ENCODE peak calls at places on chromosomes 3 and 15, in nine cellular contexts. One of them, this sample, is unnamed.

GRCh38 chr3:164641071-164641470 is 437.2 kb downstream of the SI start:
- DNase-seq in BJ: no peak
- DNase-seq in mucosa of descending colon: no peak
- DNase-seq in CD8-positive, alpha-beta T cell: no peak
- DNase-seq in K562: no peak
- DNase-seq in left ventricle myocardium inferior: no peak
- DNase-seq in pancreas: no peak
- DNase-seq in AG04449: no peak
- DNase-seq in fibroblast of pulmonary artery: no peak
- DNase-seq in this sample: no peak

GRCh38 chr3:18428036-18428435 is 2.9 kb upstream of the SATB1 start:
- DNase-seq in fibroblast of pulmonary artery: no peak
- DNase-seq in BJ: no peak
- DNase-seq in AG04449: no peak
- DNase-seq in K562: no peak
- DNase-seq in CD8-positive, alpha-beta T cell: no peak
- DNase-seq in pancreas: no peak
- DNase-seq in left ventricle myocardium inferior: no peak
- DNase-seq in mucosa of descending colon: no peak
- DNase-seq in this sample: no peak

GRCh38 chr15:72994778-72995177 is 57.5 kb upstream of the NEO1 start:
- DNase-seq in fibroblast of pulmonary artery: no peak
- DNase-seq in left ventricle myocardium inferior: peak; percentile 24
- DNase-seq in BJ: no peak
- DNase-seq in K562: no peak
- DNase-seq in mucosa of descending colon: peak; percentile 79
- DNase-seq in pancreas: no peak
- DNase-seq in AG04449: no peak
- DNase-seq in CD8-positive, alpha-beta T cell: no peak
- DNase-seq in this sample: no peak

GRCh38 chr3:128402998-128403397 is 63.7 kb downstream of the DNAJB8 start:
- DNase-seq in mucosa of descending colon: no peak
- DNase-seq in CD8-positive, alpha-beta T cell: no peak
- DNase-seq in AG04449: no peak
- DNase-seq in pancreas: no peak
- DNase-seq in left ventricle myocardium inferior: no peak
- DNase-seq in fibroblast of pulmonary artery: no peak
- DNase-seq in BJ: no peak
- DNase-seq in K562: no peak
- DNase-seq in this sample: no peak

GRCh38 chr3:9388142-9388541 is 9.3 kb upstream of the SETD5 start:
- DNase-seq in mucosa of descending colon: no peak
- DNase-seq in BJ: no peak
- DNase-seq in left ventricle myocardium inferior: no peak
- DNase-seq in CD8-positive, alpha-beta T cell: no peak
- DNase-seq in fibroblast of pulmonary artery: no peak
- DNase-seq in K562: no peak
- DNase-seq in AG04449: no peak
- DNase-seq in pancreas: no peak
- DNase-seq in this sample: no peak

GRCh38 chr3:135106445-135106844 is 311.4 kb downstream of the EPHB1 start:
- DNase-seq in left ventricle myocardium inferior: no peak
- DNase-seq in AG04449: no peak
- DNase-seq in mucosa of descending colon: peak; percentile 80
- DNase-seq in BJ: no peak
- DNase-seq in fibroblast of pulmonary artery: peak; percentile 2
- DNase-seq in CD8-positive, alpha-beta T cell: no peak
- DNase-seq in K562: peak; percentile 31
- DNase-seq in pancreas: peak; percentile 33
- DNase-seq in this sample: no peak

GRCh38 chr3:43001094-43001553 is 22.0 kb downstream of the GASK1A start:
- DNase-seq in K562: no peak
- DNase-seq in BJ: peak; percentile 78
- DNase-seq in left ventricle myocardium inferior: peak; percentile 79
- DNase-seq in fibroblast of pulmonary artery: peak; percentile 98
- DNase-seq in CD8-positive, alpha-beta T cell: no peak
- DNase-seq in pancreas: peak; percentile 87
- DNase-seq in mucosa of descending colon: peak; percentile 60
- DNase-seq in AG04449: peak; percentile 51
- DNase-seq in this sample: peak; percentile 83

GRCh38 chr3:124063168-124063909 is 71.4 kb upstream of the ROPN1 start:
- DNase-seq in K562: no peak
- DNase-seq in pancreas: no peak
- DNase-seq in left ventricle myocardium inferior: no peak
- DNase-seq in BJ: no peak
- DNase-seq in fibroblast of pulmonary artery: no peak
- DNase-seq in AG04449: peak; percentile 40
- DNase-seq in mucosa of descending colon: no peak
- DNase-seq in CD8-positive, alpha-beta T cell: no peak
- DNase-seq in this sample: peak; percentile 37

GRCh38 chr3:42177801-42178150 is 86.6 kb downstream of the TRAK1 start:
- DNase-seq in pancreas: no peak
- DNase-seq in mucosa of descending colon: no peak
- DNase-seq in K562: no peak
- DNase-seq in left ventricle myocardium inferior: no peak
- DNase-seq in fibroblast of pulmonary artery: no peak
- DNase-seq in BJ: no peak
- DNase-seq in CD8-positive, alpha-beta T cell: no peak
- DNase-seq in AG04449: no peak
- DNase-seq in this sample: no peak

GRCh38 chr3:114022145-114022544 is 34.2 kb downstream of the CCDC191 start:
- DNase-seq in pancreas: no peak
- DNase-seq in fibroblast of pulmonary artery: no peak
- DNase-seq in mucosa of descending colon: no peak
- DNase-seq in AG04449: no peak
- DNase-seq in CD8-positive, alpha-beta T cell: no peak
- DNase-seq in left ventricle myocardium inferior: no peak
- DNase-seq in K562: no peak
- DNase-seq in BJ: no peak
- DNase-seq in this sample: no peak

GRCh38 chr3:149751551-149751950 is 738 bp downstream of the COMMD2 start:
- DNase-seq in mucosa of descending colon: no peak
- DNase-seq in K562: no peak
- DNase-seq in left ventricle myocardium inferior: no peak
- DNase-seq in BJ: no peak
- DNase-seq in AG04449: no peak
- DNase-seq in pancreas: no peak
- DNase-seq in fibroblast of pulmonary artery: no peak
- DNase-seq in CD8-positive, alpha-beta T cell: no peak
- DNase-seq in this sample: no peak

GRCh38 chr15:74882528-74882927 is 7.3 kb upstream of the MPI start:
- DNase-seq in CD8-positive, alpha-beta T cell: no peak
- DNase-seq in left ventricle myocardium inferior: no peak
- DNase-seq in BJ: no peak
- DNase-seq in K562: no peak
- DNase-seq in AG04449: no peak
- DNase-seq in pancreas: no peak
- DNase-seq in mucosa of descending colon: no peak
- DNase-seq in fibroblast of pulmonary artery: no peak
- DNase-seq in this sample: no peak

GRCh38 chr3:143383433-143383832 is 263.9 kb downstream of the CHST2 start:
- DNase-seq in mucosa of descending colon: no peak
- DNase-seq in left ventricle myocardium inferior: no peak
- DNase-seq in CD8-positive, alpha-beta T cell: no peak
- DNase-seq in fibroblast of pulmonary artery: no peak
- DNase-seq in K562: no peak
- DNase-seq in pancreas: no peak
- DNase-seq in BJ: no peak
- DNase-seq in AG04449: no peak
- DNase-seq in this sample: no peak

GRCh38 chr3:102466001-102466400 is 31.2 kb downstream of the ZPLD1 start:
- DNase-seq in mucosa of descending colon: no peak
- DNase-seq in AG04449: no peak
- DNase-seq in K562: no peak
- DNase-seq in BJ: no peak
- DNase-seq in fibroblast of pulmonary artery: no peak
- DNase-seq in CD8-positive, alpha-beta T cell: no peak
- DNase-seq in pancreas: no peak
- DNase-seq in left ventricle myocardium inferior: no peak
- DNase-seq in this sample: no peak

GRCh38 chr3:52407779-52408178 is 37.1 kb downstream of the SEMA3G start:
- DNase-seq in K562: no peak
- DNase-seq in pancreas: no peak
- DNase-seq in AG04449: no peak
- DNase-seq in mucosa of descending colon: peak; percentile 55
- DNase-seq in left ventricle myocardium inferior: peak; percentile 11
- DNase-seq in CD8-positive, alpha-beta T cell: no peak
- DNase-seq in BJ: no peak
- DNase-seq in fibroblast of pulmonary artery: no peak
- DNase-seq in this sample: no peak

GRCh38 chr15:98422086-98422478 is 226.3 kb upstream of the IGF1R start:
- DNase-seq in fibroblast of pulmonary artery: no peak
- DNase-seq in CD8-positive, alpha-beta T cell: no peak
- DNase-seq in K562: no peak
- DNase-seq in mucosa of descending colon: no peak
- DNase-seq in pancreas: no peak
- DNase-seq in left ventricle myocardium inferior: no peak
- DNase-seq in AG04449: no peak
- DNase-seq in BJ: no peak
- DNase-seq in this sample: no peak
- H3K4me3 ChIP-seq in fibroblast of pulmonary artery: no peak overlapping the region
- H3K4me3 ChIP-seq in CD8-positive, alpha-beta T cell: no peak overlapping the region
- H3K4me3 ChIP-seq in K562: no peak overlapping the region
- H3K4me3 ChIP-seq in mucosa of descending colon: no peak overlapping the region
- H3K4me3 ChIP-seq in pancreas: no peak overlapping the region
- H3K4me3 ChIP-seq in left ventricle myocardium inferior: peak overlapping the region; percentile 57
- H3K4me3 ChIP-seq in AG04449: no peak overlapping the region
- H3K4me3 ChIP-seq in BJ: no peak overlapping the region
- H3K4me3 ChIP-seq in this sample: no peak overlapping the region

GRCh38 chr3:170221924-170222646 is at the start of gene PRKCI:
- DNase-seq in fibroblast of pulmonary artery: peak; percentile 98
- DNase-seq in K562: peak; percentile 95
- DNase-seq in BJ: peak; percentile 67
- DNase-seq in pancreas: peak; percentile 94
- DNase-seq in AG04449: peak; percentile 81
- DNase-seq in CD8-positive, alpha-beta T cell: peak; percentile 80
- DNase-seq in left ventricle myocardium inferior: peak; percentile 95
- DNase-seq in mucosa of descending colon: peak; percentile 97
- DNase-seq in this sample: peak; percentile 98
- TF ChIP-seq CTCF in fibroblast of pulmonary artery: no peak
- TF ChIP-seq CTCF in K562: no peak
- TF ChIP-seq CTCF in BJ: no peak
- TF ChIP-seq CTCF in pancreas: no peak
- TF ChIP-seq CTCF in AG04449: no peak
- TF ChIP-seq CTCF in CD8-positive, alpha-beta T cell: no peak
- TF ChIP-seq CTCF in left ventricle myocardium inferior: no peak
- TF ChIP-seq CTCF in mucosa of descending colon: no peak
- TF ChIP-seq CTCF in this sample: no peak

DNA sequence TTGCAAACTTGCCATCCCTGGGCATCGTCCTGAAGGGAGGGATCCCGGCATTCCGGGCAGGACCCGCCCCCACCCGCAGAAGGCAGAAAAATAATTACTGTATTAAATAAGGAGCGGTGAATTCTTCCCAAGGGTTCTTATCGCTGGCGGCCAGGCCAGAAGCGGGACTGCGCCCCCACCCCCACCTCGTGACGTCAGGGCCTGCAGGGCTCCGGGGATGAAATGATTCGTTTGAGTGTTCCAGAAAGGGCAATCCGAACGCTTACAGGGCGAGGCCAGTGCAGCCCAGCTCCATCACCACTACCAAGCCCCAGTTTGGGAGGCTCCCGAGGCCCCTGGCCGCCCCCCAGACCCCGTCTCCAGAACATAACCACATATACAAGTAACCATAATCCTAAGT is 8.6 kb downstream of the SOX2 start:
- DNase-seq in mucosa of descending colon: no peak
- DNase-seq in pancreas: no peak
- DNase-seq in BJ: no peak
- DNase-seq in K562: peak; percentile 48
- DNase-seq in fibroblast of pulmonary artery: no peak
- DNase-seq in CD8-positive, alpha-beta T cell: no peak
- DNase-seq in AG04449: no peak
- DNase-seq in left ventricle myocardium inferior: no peak
- DNase-seq in this sample: peak; percentile 82
- H3K4me3 ChIP-seq in mucosa of descending colon: no peak overlapping the region
- H3K4me3 ChIP-seq in pancreas: no peak overlapping the region
- H3K4me3 ChIP-seq in BJ: no peak overlapping the region
- H3K4me3 ChIP-seq in K562: no peak overlapping the region
- H3K4me3 ChIP-seq in fibroblast of pulmonary artery: no peak overlapping the region
- H3K4me3 ChIP-seq in CD8-positive, alpha-beta T cell: no peak overlapping the region
- H3K4me3 ChIP-seq in AG04449: no peak overlapping the region
- H3K4me3 ChIP-seq in left ventricle myocardium inferior: no peak overlapping the region
- H3K4me3 ChIP-seq in this sample: peak overlapping the region; percentile 9

DNA sequence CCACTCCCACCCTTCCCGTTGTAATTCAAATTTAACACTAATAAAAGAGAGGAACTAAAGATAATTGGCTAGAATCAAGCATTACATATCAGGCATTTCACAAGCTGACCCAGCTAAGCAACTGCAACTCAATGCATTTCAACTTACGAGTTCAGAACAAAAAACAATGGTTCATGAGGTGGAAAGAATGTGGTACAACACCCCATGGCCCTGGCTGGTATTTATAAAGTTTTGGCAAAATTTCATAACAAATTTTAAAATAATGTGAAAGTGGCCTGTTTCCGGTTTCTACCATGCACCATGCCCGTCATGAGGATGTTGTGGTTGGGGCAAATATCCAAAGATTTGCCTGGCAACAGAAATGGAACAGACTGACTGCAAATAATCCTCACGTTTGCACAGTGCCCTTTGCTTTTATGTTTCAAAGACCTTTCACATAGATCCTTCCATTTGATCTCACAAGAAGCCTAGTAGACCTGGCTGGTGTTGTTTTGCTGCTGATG is 455.3 kb upstream of the NR2F2 start:
- DNase-seq in pancreas: no peak
- DNase-seq in AG04449: no peak
- DNase-seq in K562: no peak
- DNase-seq in BJ: peak; percentile 62
- DNase-seq in CD8-positive, alpha-beta T cell: no peak
- DNase-seq in mucosa of descending colon: no peak
- DNase-seq in left ventricle myocardium inferior: no peak
- DNase-seq in fibroblast of pulmonary artery: peak; percentile 89
- DNase-seq in this sample: peak; percentile 81
- TF ChIP-seq CTCF in pancreas: no peak
- TF ChIP-seq CTCF in AG04449: no peak
- TF ChIP-seq CTCF in K562: no peak
- TF ChIP-seq CTCF in BJ: peak; percentile 22
- TF ChIP-seq CTCF in CD8-positive, alpha-beta T cell: no peak
- TF ChIP-seq CTCF in mucosa of descending colon: no peak
- TF ChIP-seq CTCF in left ventricle myocardium inferior: no peak
- TF ChIP-seq CTCF in fibroblast of pulmonary artery: no peak
- TF ChIP-seq CTCF in this sample: no peak

GRCh38 chr3:57126244-57126643 is 38.9 kb downstream of the IL17RD start:
- DNase-seq in pancreas: no peak
- DNase-seq in AG04449: no peak
- DNase-seq in left ventricle myocardium inferior: no peak
- DNase-seq in CD8-positive, alpha-beta T cell: no peak
- DNase-seq in fibroblast of pulmonary artery: no peak
- DNase-seq in K562: no peak
- DNase-seq in mucosa of descending colon: no peak
- DNase-seq in BJ: no peak
- DNase-seq in this sample: no peak
- H3K4me3 ChIP-seq in pancreas: no peak overlapping the region
- H3K4me3 ChIP-seq in AG04449: no peak overlapping the region
- H3K4me3 ChIP-seq in left ventricle myocardium inferior: no peak overlapping the region
- H3K4me3 ChIP-seq in CD8-positive, alpha-beta T cell: no peak overlapping the region
- H3K4me3 ChIP-seq in fibroblast of pulmonary artery: no peak overlapping the region
- H3K4me3 ChIP-seq in K562: no peak overlapping the region
- H3K4me3 ChIP-seq in mucosa of descending colon: no peak overlapping the region
- H3K4me3 ChIP-seq in BJ: no peak overlapping the region
- H3K4me3 ChIP-seq in this sample: no peak overlapping the region

GRCh38 chr3:138426211-138426610 is 8.2 kb upstream of the ESYT3 start:
- DNase-seq in mucosa of descending colon: no peak
- DNase-seq in BJ: no peak
- DNase-seq in K562: no peak
- DNase-seq in fibroblast of pulmonary artery: peak; percentile 58
- DNase-seq in left ventricle myocardium inferior: no peak
- DNase-seq in CD8-positive, alpha-beta T cell: no peak
- DNase-seq in pancreas: no peak
- DNase-seq in AG04449: no peak
- DNase-seq in this sample: no peak
- TF ChIP-seq CTCF in mucosa of descending colon: no peak
- TF ChIP-seq CTCF in BJ: peak; percentile 64
- TF ChIP-seq CTCF in K562: peak; percentile 6
- TF ChIP-seq CTCF in fibroblast of pulmonary artery: peak; percentile 68
- TF ChIP-seq CTCF in left ventricle myocardium inferior: peak; percentile 60
- TF ChIP-seq CTCF in CD8-positive, alpha-beta T cell: no peak
- TF ChIP-seq CTCF in pancreas: no peak
- TF ChIP-seq CTCF in AG04449: peak; percentile 66
- TF ChIP-seq CTCF in this sample: peak; percentile 61